ENCODE peak calls at places on chromosomes 3 and 15, in six cellular contexts. W is brain microvascular endothelial cell, X is right cardiac atrium, E is AG04450, K is heart left ventricle, A is mammary epithelial cell. Q is an unnamed sample.

GRCh38 chr15:36992454-36992853 is 107.9 kb downstream of the MEIS2 start:
- DNase-seq in E (no peak), X (no peak), W (no peak), K (no peak), A (no peak), Q (no peak)

GRCh38 chr3:50231581-50231980 is 4.4 kb upstream of the GNAI2 start:
- DNase-seq in E (no peak), A (no peak), W (no peak), K (no peak), X (no peak), Q (no peak)

GRCh38 chr3:37861540-37862051 is at the start of gene CTDSPL:
- DNase-seq in X (peak), E (no peak), K (peak), W (no peak), A (peak), Q (no peak)

GRCh38 chr15:92751528-92751927 is 96.0 kb upstream of the FAM174B start:
- DNase-seq in A (peak), E (no peak), K (no peak), W (no peak), X (no peak), Q (no peak)

GRCh38 chr15:92653836-92654524 is 1.6 kb downstream of the FAM174B start:
- DNase-seq in X (no peak), K (no peak), E (no peak), W (no peak), A (no peak), Q (no peak)

GRCh38 chr3:48859188-48859587 is 11.5 kb upstream of the PRKAR2A start:
- DNase-seq in A (no peak), X (no peak), K (no peak), E (no peak), W (no peak), Q (no peak)

GRCh38 chr15:58357529-58358476 is 74.0 kb upstream of the LIPC start:
- DNase-seq in K (no peak), A (no peak), E (no peak), X (no peak), W (peak), Q (no peak)

GRCh38 chr3:58082047-58082446 is 73.8 kb downstream of the FLNB start:
- DNase-seq in E (peak), W (peak), K (no peak), X (peak), A (no peak), Q (no peak)

GRCh38 chr3:126406389-126407296 is 11.9 kb downstream of the CFAP100 start:
- DNase-seq in A (no peak), X (no peak), E (no peak), K (no peak), W (no peak), Q (no peak)

GRCh38 chr3:72657666-72658065 is 190.6 kb downstream of the SHQ1 start:
- DNase-seq in X (no peak), E (no peak), K (no peak), W (no peak), A (peak), Q (no peak)

GRCh38 chr3:141280086-141280485 is 48.5 kb downstream of the PXYLP1 start:
- DNase-seq in A (no peak), W (peak), K (no peak), X (no peak), E (no peak), Q (no peak)

GRCh38 chr3:188888321-188889056 is 283.3 kb upstream of the TPRG1 start:
- DNase-seq in E (no peak), K (no peak), W (no peak), X (no peak), A (no peak), Q (no peak)

GRCh38 chr3:106575029-106575428 is 706.2 kb upstream of the CBLB start:
- DNase-seq in W (no peak), K (no peak), A (no peak), E (no peak), X (no peak), Q (no peak)

GRCh38 chr3:181974198-181974597 is 262.5 kb downstream of the SOX2 start:
- DNase-seq in A (peak), X (no peak), K (no peak), W (no peak), E (no peak), Q (no peak)

GRCh38 chr3:141397996-141398395 is 29.7 kb downstream of the ZBTB38 start:
- DNase-seq in A (no peak), X (no peak), K (no peak), E (no peak), W (no peak), Q (no peak)

GRCh38 chr3:113590983-113591382 is 58.6 kb downstream of the SIDT1 start:
- DNase-seq in A (no peak), E (no peak), W (no peak), K (no peak), X (no peak), Q (no peak)

GRCh38 chr15:42011074-42011473 is 9.8 kb downstream of the PLA2G4E start:
- DNase-seq in K (no peak), A (no peak), X (no peak), W (no peak), E (no peak), Q (no peak)

GRCh38 chr15:94198633-94199032 is 32.7 kb upstream of the MCTP2 start:
- DNase-seq in E (no peak), X (no peak), K (no peak), W (no peak), A (no peak), Q (no peak)

DNA sequence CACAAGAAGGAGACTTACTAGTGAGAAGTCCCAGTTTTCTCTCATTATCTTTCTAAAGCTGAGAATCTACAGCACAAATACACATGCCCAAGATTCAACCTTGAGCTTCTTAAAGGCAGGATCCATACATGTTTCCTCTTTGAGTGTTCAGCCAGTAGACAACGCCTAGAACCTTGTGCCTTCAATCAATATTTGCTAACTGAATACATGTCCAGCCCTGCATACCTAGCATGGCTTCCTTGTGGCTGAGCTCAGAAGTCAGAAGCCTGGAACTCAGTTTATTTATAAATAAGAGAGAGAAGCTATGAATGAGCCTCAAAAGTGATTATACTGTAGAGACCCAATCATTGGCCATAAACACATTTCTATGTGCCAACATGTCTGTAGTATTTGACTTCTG is 43.5 kb downstream of the ACP3 start:
- DNase-seq in E (no peak), A (no peak), X (no peak), K (no peak), W (no peak), Q (no peak)
- H3K27ac ChIP-seq in E (no peak), A (no peak), X (no peak), K (no peak), W (no peak), Q (no peak)

GRCh38 chr3:160756907-160757623 is 1.0 kb downstream of the PPM1L start:
- DNase-seq in X (peak), K (peak), E (no peak), A (no peak), W (no peak), Q (no peak)

GRCh38 chr3:160754855-160755747 is 930 bp upstream of the PPM1L start:
- DNase-seq in E (peak), W (peak), X (peak), A (peak), K (peak), Q (peak)

GRCh38 chr3:160753953-160754352 is 2.1 kb upstream of the PPM1L start:
- DNase-seq in X (no peak), K (no peak), E (no peak), W (no peak), A (no peak), Q (no peak)

GRCh38 chr3:160755776-160756304 is at the start of gene PPM1L:
- DNase-seq in K (peak), W (peak), A (peak), X (peak), E (no peak), Q (no peak)

GRCh38 chr3:160754371-160754854 is 1.6 kb upstream of the PPM1L start:
- DNase-seq in X (peak), K (peak), A (peak), E (no peak), W (peak), Q (no peak)
- H3K27ac ChIP-seq in X (peak), K (peak), A (no peak), E (peak), W (no peak), Q (no peak)

GRCh38 chr3:51670711-51671089 is 352 bp upstream of the TEX264 start:
- DNase-seq in X (no peak), A (no peak), E (no peak), W (no peak), K (no peak), Q (no peak)
- H3K27ac ChIP-seq in X (peak), A (peak), E (no peak), W (no peak), K (peak), Q (no peak)

GRCh38 chr3:31289592-31289991 is 243.1 kb upstream of the STT3B start:
- DNase-seq in X (no peak), E (no peak), K (no peak), W (no peak), A (no peak), Q (no peak)
- H3K27ac ChIP-seq in X (no peak), E (no peak), K (no peak), W (no peak), A (no peak), Q (no peak)

GRCh38 chr15:56817266-56817665 is 84.0 kb upstream of the ZNF280D start:
- DNase-seq in K (no peak), X (no peak), W (peak), E (no peak), A (peak), Q (no peak)
- H3K27ac ChIP-seq in K (no peak), X (no peak), W (peak), E (no peak), A (no peak), Q (no peak)